ENCODE peak calls at places on chromosome 19, in six cellular contexts. T is neuronal stem cell, M is mesenchymal stem cell, K is IMR-90, Z is H1, A is trophoblast cell. R is an unnamed sample.
A peak's percentile ranks its signal among the peaks of the same experiment; 100 is the strongest.

GRCh38 chr19:44452367-44452766 is 4.1 kb upstream of the ZNF229 start:
- DNase-seq in Z (no peak), M (no peak), T (no peak), A (no peak), K (no peak), R (no peak)

GRCh38 chr19:6236310-6237291 is 43.2 kb downstream of the MLLT1 start:
- DNase-seq in Z (no peak), K (no peak), M (no peak), A (no peak), T (no peak), R (no peak)

GRCh38 chr19:38977445-38978314 is 2.1 kb upstream of the FBXO17 start:
- DNase-seq in K (peak; percentile 50), M (peak; percentile 67), Z (no peak), T (no peak), A (no peak), R (no peak)

GRCh38 chr19:1571358-1571757 is 3.2 kb upstream of the MEX3D start:
- DNase-seq in T (no peak), M (no peak), K (no peak), A (no peak), Z (no peak), R (no peak)

GRCh38 chr19:3979289-3979673 is 6.0 kb downstream of the EEF2 start:
- DNase-seq in Z (no peak), K (no peak), M (no peak), A (no peak), T (no peak), R (peak; percentile 41)

GRCh38 chr19:28631931-28632330 is 581.0 kb downstream of the UQCRFS1 start:
- DNase-seq in K (no peak), Z (no peak), T (no peak), M (no peak), A (no peak), R (no peak)

GRCh38 chr19:33064778-33065550 is at the start of gene RHPN2:
- DNase-seq in K (peak; percentile 45), Z (no peak), T (peak; percentile 69), M (peak; percentile 78), A (peak; percentile 70), R (peak; percentile 81)

GRCh38 chr19:16586477-16586871 is 14.3 kb upstream of the SLC35E1 start:
- DNase-seq in Z (no peak), K (no peak), A (no peak), M (no peak), T (no peak), R (no peak)

GRCh38 chr19:29277107-29277506 is 64.2 kb upstream of the UQCRFS1 start:
- DNase-seq in Z (no peak), A (no peak), K (no peak), M (no peak), T (no peak), R (peak; percentile 82)

GRCh38 chr19:55811340-55811739 is 20.5 kb downstream of the NLRP11 start:
- DNase-seq in K (no peak), M (no peak), T (no peak), Z (no peak), A (no peak), R (no peak)

GRCh38 chr19:33205531-33206260 is 11.6 kb downstream of the LRP3 start:
- DNase-seq in Z (no peak), K (no peak), A (no peak), T (no peak), M (no peak), R (no peak)

GRCh38 chr19:16463991-16464575 is 7.7 kb downstream of the EPS15L1 start:
- DNase-seq in T (no peak), Z (no peak), M (peak; percentile 61), K (peak; percentile 64), A (peak; percentile 69), R (no peak)

GRCh38 chr19:36041831-36042230 is 9.2 kb upstream of the CLIP3 start:
- DNase-seq in M (peak; percentile 76), K (peak; percentile 82), T (no peak), A (peak; percentile 68), Z (no peak), R (no peak)

GRCh38 chr19:57056972-57057371 is 62.8 kb upstream of the USP29 start:
- DNase-seq in Z (no peak), M (no peak), A (peak; percentile 2), K (peak; percentile 11), T (no peak), R (no peak)
- H3K9ac ChIP-seq in Z (no peak overlapping the region), M (no peak overlapping the region), A (no peak overlapping the region), K (no peak overlapping the region), T (no peak overlapping the region), R (no peak overlapping the region)

DNA sequence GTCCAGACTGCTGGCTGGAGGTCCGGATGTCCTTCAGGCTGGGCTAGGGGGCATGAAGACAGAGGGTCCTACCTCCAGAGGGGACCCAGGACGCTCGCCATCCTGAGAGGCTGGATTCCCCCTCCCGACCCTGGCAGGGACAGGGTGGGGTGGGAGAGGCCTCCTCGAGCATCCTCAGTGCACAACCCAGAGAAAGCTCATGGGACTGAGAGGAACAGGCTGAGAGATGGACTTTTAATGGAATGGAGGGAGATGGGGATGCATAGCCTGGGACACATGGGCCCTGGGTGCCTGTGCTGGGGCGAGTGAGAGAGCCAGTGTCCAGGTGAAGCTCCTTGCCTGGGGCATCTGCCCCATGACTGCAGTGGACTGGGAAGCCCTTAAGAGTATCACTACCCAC is 3.1 kb downstream of the ACTL9 start:
- DNase-seq in Z (no peak), M (no peak), K (no peak), T (no peak), A (no peak), R (no peak)
- H4K91ac ChIP-seq in Z (no peak overlapping the region), M (no peak overlapping the region), K (no peak overlapping the region), T (no peak overlapping the region), A (no peak overlapping the region), R (no peak overlapping the region)

DNA sequence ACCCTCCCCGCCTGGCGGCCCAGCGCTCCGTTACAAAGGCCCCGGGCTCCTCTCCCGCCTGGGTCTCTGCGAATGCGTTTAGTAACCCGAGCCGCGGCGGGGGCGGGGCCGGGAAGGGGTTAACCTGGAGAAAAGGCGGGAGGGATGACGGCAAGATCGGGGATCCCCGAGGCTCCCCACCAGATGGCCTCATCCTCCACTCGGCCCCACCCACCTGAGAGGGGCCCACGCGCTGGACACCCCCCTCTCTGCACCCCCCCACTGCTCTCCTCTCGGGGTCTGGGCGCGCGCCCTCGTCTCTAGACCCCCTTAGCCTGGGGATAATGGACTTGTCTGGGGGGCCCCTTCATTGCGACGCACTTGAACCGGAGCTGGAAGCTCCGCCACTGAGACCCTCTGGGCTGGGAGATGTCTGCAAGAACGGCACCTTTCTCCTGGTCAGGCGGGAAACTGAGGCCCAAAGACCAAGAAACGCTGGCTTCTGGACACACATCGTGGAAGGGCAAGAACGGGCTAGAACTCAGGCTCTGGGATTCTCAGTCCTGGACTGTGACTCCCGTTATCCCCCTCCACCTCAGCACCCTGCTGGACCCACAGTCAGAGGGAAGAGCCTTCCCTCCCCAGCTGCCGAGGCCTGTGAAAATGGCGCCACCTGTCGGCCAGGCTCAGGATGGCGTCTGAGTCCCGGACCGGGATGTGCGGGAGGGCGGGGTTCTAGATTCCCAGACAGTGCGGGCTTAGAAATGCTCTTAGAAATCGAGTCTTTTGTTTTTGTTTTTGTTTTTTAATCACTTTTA is 2.9 kb upstream of the LTBP4 start:
- DNase-seq in T (peak; percentile 92), M (peak; percentile 89), K (peak; percentile 87), A (peak; percentile 85), Z (no peak), R (peak; percentile 92)
- H3K23ac ChIP-seq in T (no peak overlapping the region), M (no peak overlapping the region), K (no peak overlapping the region), A (no peak overlapping the region), Z (no peak overlapping the region), R (no peak overlapping the region)

DNA sequence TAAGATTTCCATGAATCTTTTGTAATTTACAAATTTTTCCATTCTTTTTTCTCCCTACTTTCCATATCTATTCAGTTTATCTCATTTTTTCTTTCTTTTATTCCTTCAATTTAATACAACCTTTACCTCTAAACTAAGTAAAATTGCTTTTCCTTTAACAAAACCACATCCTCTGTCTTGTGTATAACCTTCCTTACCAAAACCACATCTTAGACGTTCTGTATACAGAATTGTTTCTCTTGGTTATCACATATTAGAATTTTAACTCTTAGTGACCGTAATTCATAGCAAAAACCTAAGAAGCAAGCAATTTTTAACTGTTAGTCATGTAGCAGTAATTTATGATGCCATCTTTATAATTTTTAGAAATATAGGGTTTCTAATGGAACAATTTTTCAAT is 15.0 kb downstream of the PPP5C start:
- DNase-seq in M (no peak), Z (no peak), K (peak; percentile 38), A (no peak), T (no peak), R (no peak)
- H3K9ac ChIP-seq in M (peak overlapping the region; percentile 45), Z (no peak overlapping the region), K (no peak overlapping the region), A (no peak overlapping the region), T (no peak overlapping the region), R (no peak overlapping the region)

GRCh38 chr19:12155324-12155723 is 1.2 kb downstream of the ZNF625 start:
- DNase-seq in M (peak; percentile 5), T (no peak), A (no peak), Z (no peak), K (no peak), R (no peak)
- H4K91ac ChIP-seq in M (no peak overlapping the region), T (no peak overlapping the region), A (no peak overlapping the region), Z (no peak overlapping the region), K (no peak overlapping the region), R (no peak overlapping the region)

DNA sequence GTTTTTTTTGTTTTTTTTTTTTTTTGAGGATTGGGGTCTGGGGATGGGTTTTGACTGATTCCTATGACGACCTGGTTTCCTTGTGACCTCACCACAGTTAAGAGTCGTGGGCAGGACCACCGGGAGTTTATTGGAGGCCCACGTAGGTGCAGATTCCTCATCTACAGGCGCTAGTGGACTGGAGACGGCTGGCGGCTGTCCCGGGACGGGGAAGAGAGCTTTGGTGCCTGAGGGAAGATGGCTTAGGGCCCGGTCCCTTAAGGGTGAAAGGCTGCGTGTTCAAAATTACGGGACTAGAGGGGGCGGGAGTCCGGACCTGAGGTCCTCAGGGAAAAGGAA is 679 bp upstream of the TEAD2 start:
- DNase-seq in K (peak; percentile 45), Z (no peak), T (peak; percentile 45), M (no peak), A (peak; percentile 10), R (no peak)
- H3K23ac ChIP-seq in K (peak overlapping the region; percentile 39), Z (no peak overlapping the region), T (no peak overlapping the region), M (peak overlapping the region; percentile 57), A (no peak overlapping the region), R (no peak overlapping the region)